ENCODE peak calls at places on chromosome 20, in four cellular contexts. P, T, R and A are unnamed samples.

GRCh38 chr20:47493175-47493953 is 8.3 kb upstream of the NCOA3 start:
- DNase-seq in P (no peak), T (peak), R (peak), A (peak)

GRCh38 chr20:35742741-35743523 is 872 bp upstream of the RBM39 start:
- DNase-seq in P (no peak), T (no peak), R (no peak), A (no peak)

GRCh38 chr20:61757-62156 is 25.7 kb upstream of the DEFB125 start:
- DNase-seq in P (no peak), T (no peak), R (no peak), A (no peak)

GRCh38 chr20:13295637-13296036 is 74.6 kb downstream of the ISM1 start:
- DNase-seq in P (no peak), T (no peak), R (no peak), A (no peak)

GRCh38 chr20:3667434-3668037 is 4.3 kb upstream of the GFRA4 start:
- DNase-seq in P (no peak), T (no peak), R (no peak), A (no peak)

GRCh38 chr20:19874328-19874727 is 116.3 kb downstream of the RIN2 start:
- DNase-seq in P (no peak), T (no peak), R (no peak), A (no peak)

GRCh38 chr20:38728911-38729642 is 4.8 kb downstream of the SLC32A1 start:
- DNase-seq in P (no peak), T (no peak), R (no peak), A (no peak)

GRCh38 chr20:51359401-51359800 is 183.1 kb downstream of the NFATC2 start:
- DNase-seq in P (no peak), T (no peak), R (no peak), A (no peak)

GRCh38 chr20:43096471-43096870 is 93.2 kb downstream of the PTPRT start:
- DNase-seq in P (no peak), T (no peak), R (no peak), A (no peak)

GRCh38 chr20:62546606-62547005 is 70.8 kb upstream of the GATA5 start:
- DNase-seq in P (no peak), T (no peak), R (no peak), A (no peak)

GRCh38 chr20:32028647-32029372 is 18.6 kb downstream of the CCM2L start:
- DNase-seq in P (no peak), T (no peak), R (no peak), A (no peak)

GRCh38 chr20:58194176-58194796 is 34.2 kb downstream of the ANKRD60 start:
- DNase-seq in P (no peak), T (no peak), R (no peak), A (no peak)

GRCh38 chr20:1509237-1509636 is 18.0 kb upstream of the SIRPB2 start:
- DNase-seq in P (no peak), T (peak), R (no peak), A (no peak)

GRCh38 chr20:2340136-2340535 is 40.6 kb upstream of the TGM6 start:
- DNase-seq in P (no peak), T (no peak), R (no peak), A (no peak)

GRCh38 chr20:21177767-21178166 is 51.9 kb downstream of the KIZ start:
- DNase-seq in P (no peak), T (no peak), R (no peak), A (no peak)

GRCh38 chr20:51738877-51739447 is 29.2 kb downstream of the ATP9A start:
- DNase-seq in P (no peak), T (no peak), R (no peak), A (no peak)

GRCh38 chr20:58712823-58713731 is 20.5 kb downstream of the NPEPL1 start:
- DNase-seq in P (no peak), T (no peak), R (no peak), A (no peak)

GRCh38 chr20:10636326-10636818 is 37.4 kb downstream of the JAG1 start:
- DNase-seq in P (no peak), T (no peak), R (no peak), A (no peak)

GRCh38 chr20:3107464-3108025 is 23.0 kb upstream of the AVP start:
- DNase-seq in P (no peak), T (no peak), R (no peak), A (no peak)

GRCh38 chr20:36856691-36857635 is 19.0 kb upstream of the TLDC2 start:
- DNase-seq in P (no peak), T (no peak), R (no peak), A (no peak)

GRCh38 chr20:22908437-22908836 is 126.7 kb upstream of the SSTR4 start:
- DNase-seq in P (no peak), T (no peak), R (no peak), A (no peak)

GRCh38 chr20:63698739-63699465 is 2.5 kb downstream of the TNFRSF6B start:
- DNase-seq in P (peak), T (peak), R (peak), A (peak)

GRCh38 chr20:535958-536357 is 7.6 kb downstream of the CSNK2A1 start:
- DNase-seq in P (no peak), T (no peak), R (no peak), A (no peak)

GRCh38 chr20:37511605-37512275 is 9.3 kb upstream of the NNAT start:
- DNase-seq in P (no peak), T (no peak), R (no peak), A (no peak)